ENCODE peak calls at places on chromosomes 3 and 15, in four cellular contexts. R is NCI-H69, Q is T-helper 2 cell, F is HEK293T. V is an unnamed sample.
A peak's percentile ranks its signal among the peaks of the same experiment; 100 is the strongest.

GRCh38 chr3:127217594-127218456 is 24.9 kb downstream of the PRR23E start:
- DNase-seq in R (peak; percentile 37), Q (no peak), F (no peak), V (no peak)

GRCh38 chr3:33575313-33575712 is 135.1 kb upstream of the UBP1 start:
- DNase-seq in R (no peak), Q (no peak), F (no peak), V (no peak)

GRCh38 chr3:100263583-100263982 is 2.8 kb downstream of the TBC1D23 start:
- DNase-seq in R (no peak), Q (no peak), F (no peak), V (no peak)

GRCh38 chr15:96171271-96171739 is 159.2 kb upstream of the NR2F2 start:
- DNase-seq in R (no peak), Q (no peak), F (no peak), V (no peak)

GRCh38 chr3:78186404-78186803 is 1146.5 kb downstream of the ROBO2 start:
- DNase-seq in R (no peak), Q (no peak), F (no peak), V (no peak)

GRCh38 chr15:70569139-70569717 is 194.1 kb downstream of the UACA start:
- DNase-seq in R (peak; percentile 33), Q (no peak), F (no peak), V (no peak)

GRCh38 chr15:73901126-73901810 is 25.0 kb upstream of the LOXL1 start:
- DNase-seq in R (no peak), Q (no peak), F (no peak), V (no peak)

GRCh38 chr3:16665282-16665741 is 60.1 kb upstream of the DAZL start:
- DNase-seq in R (peak; percentile 71), Q (no peak), F (peak; percentile 31), V (no peak)

GRCh38 chr15:83287541-83288027 is 3.1 kb upstream of the BNC1 start:
- DNase-seq in R (no peak), Q (no peak), F (no peak), V (no peak)

GRCh38 chr3:133888739-133889340 is 6.8 kb downstream of the RAB6B start:
- DNase-seq in R (peak; percentile 66), Q (no peak), F (peak; percentile 4), V (no peak)

GRCh38 chr3:139797724-139798343 is 120.1 kb upstream of the NMNAT3 start:
- DNase-seq in R (no peak), Q (peak; percentile 22), F (peak; percentile 42), V (peak; percentile 61)

GRCh38 chr15:32855942-32856341 is 138.1 kb downstream of the GREM1 start:
- DNase-seq in R (peak; percentile 66), Q (no peak), F (no peak), V (no peak)

GRCh38 chr3:122986790-122987189 is 40.8 kb downstream of the SEMA5B start:
- DNase-seq in R (no peak), Q (no peak), F (no peak), V (no peak)

GRCh38 chr3:12227833-12228232 is 61.0 kb upstream of the PPARG start:
- DNase-seq in R (no peak), Q (no peak), F (no peak), V (no peak)